ENCODE peak calls at places on chromosomes 13 and 19, in four cellular contexts. W, L, E and P are unnamed samples.

GRCh38 chr19:47861630-47862029 is 2.6 kb downstream of the TPRX2 start:
- DNase-seq in W (no peak), L (no peak), E (no peak), P (no peak)

GRCh38 chr19:51690359-51691121 is 2.6 kb upstream of the SPACA6 start:
- DNase-seq in W (peak), L (peak), E (peak), P (peak)

GRCh38 chr13:52599853-52600603 is 42.2 kb upstream of the HNRNPA1L2 start:
- DNase-seq in W (peak), L (peak), E (peak), P (no peak)

GRCh38 chr19:12202250-12202649 is 39.4 kb downstream of the ZNF136 start:
- DNase-seq in W (peak), L (no peak), E (peak), P (peak)

GRCh38 chr13:19154843-19155242 is 26.8 kb downstream of the TUBA3C start:
- DNase-seq in W (no peak), L (no peak), E (no peak), P (no peak)

GRCh38 chr13:50713849-50714248 is 129.6 kb downstream of the DLEU7 start:
- DNase-seq in W (peak), L (peak), E (no peak), P (no peak)

GRCh38 chr13:93700115-93700514 is 473.5 kb downstream of the GPC6 start:
- DNase-seq in W (peak), L (peak), E (no peak), P (no peak)

GRCh38 chr13:26011996-26012688 is 39.7 kb downstream of the SHISA2 start:
- DNase-seq in W (peak), L (no peak), E (no peak), P (no peak)

GRCh38 chr13:59452189-59452588 is 711.5 kb downstream of the DIAPH3 start:
- DNase-seq in W (no peak), L (no peak), E (no peak), P (no peak)

GRCh38 chr13:114032121-114032799 is 58.4 kb upstream of the C13orf46 start:
- DNase-seq in W (peak), L (peak), E (no peak), P (no peak)

GRCh38 chr19:33208904-33209843 is 15.0 kb downstream of the LRP3 start:
- DNase-seq in W (no peak), L (no peak), E (no peak), P (no peak)

GRCh38 chr13:107866007-107866665 is 349.2 kb downstream of the LIG4 start:
- DNase-seq in W (peak), L (peak), E (peak), P (no peak)

GRCh38 chr19:38035515-38036495 is 128.8 kb downstream of the SIPA1L3 start:
- DNase-seq in W (peak), L (peak), E (no peak), P (no peak)

GRCh38 chr13:43831088-43831487 is 44.3 kb upstream of the ENOX1 start:
- DNase-seq in W (peak), L (peak), E (no peak), P (no peak)

GRCh38 chr13:99955107-99955746 is 16.3 kb downstream of the ZIC5 start:
- DNase-seq in W (no peak), L (no peak), E (no peak), P (no peak)

GRCh38 chr19:53868091-53868891 is 608 bp downstream of the MYADM start:
- DNase-seq in W (peak), L (no peak), E (peak), P (no peak)

GRCh38 chr19:49165865-49166301 is 8.3 kb downstream of the TRPM4 start:
- DNase-seq in W (no peak), L (no peak), E (no peak), P (no peak)

GRCh38 chr19:44580366-44580895 is 32.9 kb upstream of the IGSF23 start:
- DNase-seq in W (no peak), L (no peak), E (no peak), P (no peak)

GRCh38 chr19:16296713-16297112 is 27.9 kb upstream of the KLF2 start:
- DNase-seq in W (no peak), L (no peak), E (no peak), P (no peak)

GRCh38 chr19:8023371-8023770 is 17.9 kb upstream of the ELAVL1 start:
- DNase-seq in W (no peak), L (no peak), E (no peak), P (no peak)

GRCh38 chr19:19232231-19232630 is 20.5 kb downstream of the NCAN start:
- DNase-seq in W (no peak), L (no peak), E (no peak), P (no peak)

GRCh38 chr13:21767032-21767431 is 96.2 kb downstream of the FGF9 start:
- DNase-seq in W (no peak), L (no peak), E (no peak), P (no peak)

DNA sequence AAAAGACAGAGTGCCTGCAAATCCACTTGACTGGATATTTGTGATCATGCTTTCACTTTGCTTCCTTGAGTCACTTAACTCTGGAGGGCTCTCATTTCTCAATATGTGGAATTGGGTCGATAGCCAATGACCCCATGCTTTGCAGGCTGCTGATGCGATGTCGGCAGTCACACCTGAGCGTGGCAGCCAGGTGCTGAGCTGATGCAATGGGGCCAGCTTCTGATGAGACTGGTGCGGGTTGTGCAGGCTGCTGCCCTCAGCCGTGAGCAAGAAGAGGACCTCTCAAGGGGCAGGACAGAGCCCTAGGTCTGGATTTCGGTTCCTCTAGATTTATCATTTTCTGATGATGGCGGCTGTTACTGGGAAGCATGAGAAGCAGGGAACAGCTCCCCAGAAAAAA is 334.1 kb downstream of the TEX29 start:
- DNase-seq in W (no peak), L (no peak), E (no peak), P (no peak)
- H2AFZ ChIP-seq in W (no peak), L (no peak), E (no peak), P (no peak)

DNA sequence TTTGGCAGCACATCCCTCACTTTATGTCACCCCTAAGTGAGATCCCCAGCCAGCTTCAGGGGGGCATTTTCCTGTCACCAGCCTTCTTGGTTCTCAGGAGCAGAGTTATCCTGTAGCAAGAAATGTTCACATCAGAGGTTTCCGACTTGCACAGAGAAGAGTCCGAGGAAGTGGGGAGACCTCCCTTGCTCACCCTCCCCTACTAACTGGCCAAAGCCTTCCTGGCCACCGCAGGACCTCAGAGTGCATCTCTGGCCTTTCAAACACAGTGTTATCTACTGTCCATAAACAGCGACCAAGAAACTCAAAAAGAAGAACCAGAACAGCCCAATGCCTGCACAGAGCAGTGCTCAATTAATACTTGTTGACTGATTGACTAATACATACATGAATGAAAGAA is 134.4 kb downstream of the USP12 start:
- DNase-seq in W (no peak), L (no peak), E (no peak), P (no peak)
- H2AFZ ChIP-seq in W (no peak), L (no peak), E (no peak), P (no peak)

GRCh38 chr19:13334801-13335481 is 171.3 kb downstream of the CACNA1A start:
- DNase-seq in W (no peak), L (no peak), E (no peak), P (peak)
- H2AFZ ChIP-seq in W (no peak), L (no peak), E (no peak), P (no peak)

DNA sequence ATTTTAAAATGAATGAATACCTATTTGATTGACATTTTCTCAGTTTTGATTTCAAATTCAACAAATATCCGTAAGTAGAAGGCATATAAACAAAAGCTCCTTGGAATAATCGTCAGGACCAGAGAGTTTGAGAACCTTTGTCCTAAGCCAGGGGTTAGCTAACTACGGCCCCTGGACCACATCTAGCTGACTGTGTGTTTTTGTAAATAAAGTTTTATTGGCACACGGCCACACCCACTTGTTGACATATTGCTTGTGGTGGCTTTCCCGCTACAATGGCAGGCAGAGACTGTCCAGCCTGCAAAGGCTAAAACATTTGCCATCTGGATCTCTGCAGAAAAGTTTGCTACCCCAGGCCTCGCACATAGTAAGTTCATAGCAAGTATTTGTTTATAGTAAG is 83.4 kb downstream of the GNG7 start:
- DNase-seq in W (no peak), L (no peak), E (no peak), P (no peak)
- H2AFZ ChIP-seq in W (no peak), L (no peak), E (no peak), P (no peak)

GRCh38 chr13:104106705-104107393 is 1040.6 kb upstream of the SLC10A2 start:
- DNase-seq in W (no peak), L (peak), E (no peak), P (no peak)
- H2AFZ ChIP-seq in W (no peak), L (no peak), E (no peak), P (no peak)

DNA sequence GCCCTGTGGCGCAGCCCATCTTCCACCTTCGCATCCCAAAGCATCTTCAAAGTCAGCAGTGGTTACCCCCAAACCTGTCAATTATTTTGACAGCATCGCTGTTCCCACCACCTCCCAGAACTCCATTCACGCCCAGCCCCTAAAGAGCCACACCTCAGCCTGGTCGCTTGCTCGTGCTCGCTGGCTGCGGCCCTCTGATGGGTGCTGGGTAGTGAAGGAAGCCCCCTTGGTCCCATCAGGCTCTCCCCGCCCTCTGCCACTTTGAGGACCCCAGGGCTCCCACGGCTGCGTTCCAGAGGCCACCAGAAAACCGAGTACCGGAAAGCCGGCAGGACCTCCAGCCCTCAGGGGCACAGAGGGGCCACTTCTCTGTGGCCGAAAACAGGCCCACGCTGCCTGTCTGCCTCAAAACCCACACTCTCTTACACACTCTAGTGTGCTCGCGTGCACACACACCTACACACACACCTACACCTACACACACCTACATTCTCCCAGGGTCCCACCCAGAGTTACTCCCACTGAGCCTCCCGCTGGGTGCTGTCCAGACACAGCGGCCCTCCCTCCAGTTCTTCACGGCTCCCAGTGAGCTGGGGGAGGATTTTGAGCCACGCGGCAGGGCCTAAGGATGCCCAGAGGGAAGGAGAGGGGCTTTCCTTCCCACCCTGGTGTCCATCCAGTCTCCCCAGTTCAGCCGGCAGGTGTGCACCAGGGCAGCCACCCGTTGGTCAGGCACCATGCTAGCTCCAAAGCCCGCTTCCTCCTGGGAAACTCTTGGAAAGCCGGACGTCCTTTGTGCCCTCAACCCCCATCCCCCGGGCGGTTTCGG is 1.9 kb downstream of the VSTM2B start:
- DNase-seq in W (no peak), L (no peak), E (no peak), P (no peak)
- H2AFZ ChIP-seq in W (peak), L (peak), E (peak), P (no peak)

GRCh38 chr13:66778461-66778860 is 451.7 kb downstream of the PCDH9 start:
- DNase-seq in W (no peak), L (no peak), E (no peak), P (no peak)

GRCh38 chr13:66775196-66775595 is 454.9 kb downstream of the PCDH9 start:
- DNase-seq in W (no peak), L (no peak), E (no peak), P (no peak)

GRCh38 chr13:66780814-66781213 is 449.3 kb downstream of the PCDH9 start:
- DNase-seq in W (no peak), L (peak), E (no peak), P (no peak)
- H2AFZ ChIP-seq in W (no peak), L (no peak), E (no peak), P (no peak)

DNA sequence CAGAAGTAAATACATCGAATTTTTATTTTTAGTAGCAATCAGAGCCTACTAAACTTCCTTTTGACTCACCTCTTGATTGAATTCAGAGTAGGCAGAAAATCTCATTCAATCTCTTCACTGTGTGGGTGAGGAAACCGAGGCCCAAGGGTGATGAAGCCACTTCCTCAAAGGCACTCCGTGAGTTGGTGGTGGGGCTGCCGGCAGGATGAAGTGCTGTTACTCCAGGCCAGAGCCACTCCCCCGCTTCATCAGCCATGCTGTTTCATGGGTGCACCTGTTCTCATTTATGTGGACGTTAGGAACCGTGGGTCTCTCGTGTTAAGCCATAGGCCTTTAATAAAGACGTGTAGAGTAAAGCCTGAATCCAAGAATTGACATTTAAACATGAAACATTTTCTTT is 13.2 kb downstream of the ING1 start:
- DNase-seq in W (no peak), L (no peak), E (no peak), P (peak)
- H2AFZ ChIP-seq in W (no peak), L (no peak), E (no peak), P (no peak)

GRCh38 chr19:18070181-18070580 is 16.6 kb downstream of the IL12RB1 start:
- DNase-seq in W (no peak), L (no peak), E (no peak), P (no peak)
- H2AFZ ChIP-seq in W (no peak), L (no peak), E (no peak), P (no peak)